ENCODE peak calls at places on chromosomes 6 and 20, in six cellular contexts. One of them, this sample, is unnamed.
A peak's percentile ranks its signal among the peaks of the same experiment; 100 is the strongest.

GRCh38 chr6:129575378-129576118 is 134.4 kb downstream of the ARHGAP18 start:
- DNase-seq in anterior cingulate cortex: no peak
- DNase-seq in AG04450: no peak
- DNase-seq in EL: peak; percentile 72
- DNase-seq in iris pigment epithelial cell: peak; percentile 78
- DNase-seq in psoas muscle: no peak
- DNase-seq in this sample: peak; percentile 50

GRCh38 chr20:2693286-2693995 is 861 bp downstream of the EBF4 start:
- DNase-seq in psoas muscle: peak; percentile 37
- DNase-seq in anterior cingulate cortex: no peak
- DNase-seq in EL: no peak
- DNase-seq in iris pigment epithelial cell: no peak
- DNase-seq in AG04450: no peak
- DNase-seq in this sample: no peak

GRCh38 chr20:1264727-1265126 is 1.4 kb upstream of the SNPH start:
- DNase-seq in anterior cingulate cortex: no peak
- DNase-seq in iris pigment epithelial cell: no peak
- DNase-seq in AG04450: no peak
- DNase-seq in psoas muscle: no peak
- DNase-seq in EL: no peak
- DNase-seq in this sample: no peak

GRCh38 chr6:89409461-89410035 is 2.5 kb downstream of the RRAGD start:
- DNase-seq in anterior cingulate cortex: no peak
- DNase-seq in iris pigment epithelial cell: no peak
- DNase-seq in psoas muscle: no peak
- DNase-seq in EL: no peak
- DNase-seq in AG04450: no peak
- DNase-seq in this sample: no peak

GRCh38 chr20:47220161-47220582 is 136.3 kb downstream of the ZMYND8 start:
- DNase-seq in iris pigment epithelial cell: no peak
- DNase-seq in psoas muscle: peak; percentile 43
- DNase-seq in EL: peak; percentile 38
- DNase-seq in AG04450: no peak
- DNase-seq in anterior cingulate cortex: no peak
- DNase-seq in this sample: no peak

GRCh38 chr20:15240801-15241200 is 903.4 kb upstream of the FLRT3 start:
- DNase-seq in AG04450: no peak
- DNase-seq in iris pigment epithelial cell: peak; percentile 53
- DNase-seq in anterior cingulate cortex: no peak
- DNase-seq in EL: peak; percentile 1
- DNase-seq in psoas muscle: no peak
- DNase-seq in this sample: no peak

GRCh38 chr6:5878792-5879191 is 127.9 kb downstream of the NRN1 start:
- DNase-seq in anterior cingulate cortex: no peak
- DNase-seq in iris pigment epithelial cell: no peak
- DNase-seq in AG04450: no peak
- DNase-seq in EL: no peak
- DNase-seq in psoas muscle: no peak
- DNase-seq in this sample: no peak

GRCh38 chr20:23404196-23404595 is 17.1 kb downstream of the NAPB start:
- DNase-seq in iris pigment epithelial cell: peak; percentile 82
- DNase-seq in anterior cingulate cortex: no peak
- DNase-seq in psoas muscle: no peak
- DNase-seq in EL: peak; percentile 12
- DNase-seq in AG04450: no peak
- DNase-seq in this sample: no peak

GRCh38 chr6:36717231-36717825 is 19.7 kb downstream of the RAB44 start:
- DNase-seq in psoas muscle: no peak
- DNase-seq in anterior cingulate cortex: no peak
- DNase-seq in AG04450: no peak
- DNase-seq in EL: no peak
- DNase-seq in iris pigment epithelial cell: no peak
- DNase-seq in this sample: no peak

GRCh38 chr6:167162591-167162990 is 4.8 kb upstream of the GPR31 start:
- DNase-seq in psoas muscle: no peak
- DNase-seq in iris pigment epithelial cell: no peak
- DNase-seq in AG04450: no peak
- DNase-seq in EL: no peak
- DNase-seq in anterior cingulate cortex: no peak
- DNase-seq in this sample: no peak

This sample was measured in glomerular endothelial cell.